ENCODE peak calls at places on chromosomes 13 and 19, in nine cellular contexts. O, K, L, R, X, I, C, M and J are unnamed samples. For H3K36me3, the result is how much of the 10 kb centered on the place peaks cover.

GRCh38 chr19:41587101-41587837 is 11.3 kb downstream of the CEACAM21 start:
- DNase-seq in I (no peak), M (no peak), O (no peak), L (no peak), C (no peak), K (no peak), X (no peak), R (no peak), J (no peak)

GRCh38 chr13:43273362-43273761 is 250.0 kb downstream of the DNAJC15 start:
- DNase-seq in K (no peak), M (no peak), I (no peak), L (no peak), R (no peak), C (no peak), X (no peak), O (peak), J (no peak)

GRCh38 chr13:113970810-113971470 is 2.9 kb downstream of the C13orf46 start:
- DNase-seq in M (peak), I (peak), L (no peak), C (no peak), O (peak), R (peak), X (no peak), K (no peak), J (peak)

GRCh38 chr13:35716186-35716585 is 239.7 kb upstream of the MAB21L1 start:
- DNase-seq in L (no peak), C (no peak), X (no peak), R (no peak), M (no peak), O (peak), I (peak), K (no peak), J (no peak)

GRCh38 chr19:9793051-9793591 is 24.6 kb upstream of the ZNF846 start:
- DNase-seq in X (no peak), M (peak), I (peak), O (peak), L (peak), C (peak), R (peak), K (peak), J (peak)

GRCh38 chr19:29845576-29846176 is 33.9 kb downstream of the CCNE1 start:
- DNase-seq in O (peak), L (no peak), X (peak), I (peak), R (peak), C (peak), K (peak), M (no peak), J (peak)

GRCh38 chr19:55491546-55492360 is 3.5 kb downstream of the SSC5D start:
- DNase-seq in O (no peak), X (no peak), M (no peak), I (peak), R (no peak), K (no peak), C (no peak), L (no peak), J (no peak)

GRCh38 chr13:52949744-52950143 is 78.9 kb upstream of the OLFM4 start:
- DNase-seq in C (no peak), X (no peak), L (no peak), I (no peak), K (no peak), O (no peak), M (no peak), R (no peak), J (no peak)

GRCh38 chr19:3137139-3137538 is 1.3 kb downstream of the GNA15 start:
- DNase-seq in I (no peak), X (no peak), L (no peak), K (no peak), M (no peak), C (peak), O (no peak), R (no peak), J (no peak)

GRCh38 chr13:77868717-77869116 is 49.9 kb downstream of the EDNRB start:
- DNase-seq in C (no peak), R (no peak), X (no peak), O (peak), I (no peak), M (no peak), K (no peak), L (no peak), J (no peak)

GRCh38 chr19:50453243-50453642 is 20.6 kb downstream of the MYBPC2 start:
- DNase-seq in C (no peak), K (no peak), O (no peak), M (no peak), R (no peak), I (no peak), L (no peak), X (no peak), J (no peak)

GRCh38 chr19:50450369-50451222 is 17.9 kb downstream of the MYBPC2 start:
- DNase-seq in O (no peak), M (no peak), L (no peak), X (no peak), I (no peak), R (no peak), C (no peak), K (no peak), J (no peak)

GRCh38 chr19:50447750-50448149 is 15.1 kb downstream of the MYBPC2 start:
- DNase-seq in C (no peak), X (no peak), L (no peak), I (no peak), M (no peak), O (no peak), R (no peak), K (no peak), J (no peak)

GRCh38 chr19:50449236-50449899 is 16.7 kb downstream of the MYBPC2 start:
- DNase-seq in X (no peak), R (no peak), C (no peak), O (no peak), I (no peak), L (no peak), K (no peak), M (no peak), J (no peak)

DNA sequence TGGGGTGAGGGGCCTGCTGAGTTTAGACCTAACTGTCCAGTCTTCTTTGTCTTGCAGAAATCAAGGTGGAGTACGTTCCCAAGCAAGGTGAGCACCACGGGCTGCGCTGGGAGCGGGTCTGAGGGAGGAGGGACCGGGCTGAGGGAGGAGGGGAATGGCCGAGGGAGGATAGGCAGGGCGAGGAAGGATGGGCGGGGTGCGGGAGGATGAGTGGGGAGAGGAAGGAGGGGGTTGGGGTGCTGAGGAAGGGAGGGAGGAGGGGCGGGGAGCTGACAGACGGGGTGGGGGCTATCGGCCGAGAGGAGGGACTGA is 18.5 kb downstream of the MYBPC2 start:
- DNase-seq in X (no peak), L (no peak), O (no peak), R (no peak), C (no peak), M (no peak), K (peak), I (no peak), J (no peak)
- H3K27ac ChIP-seq in X (no peak), L (no peak), O (no peak), R (no peak), C (no peak), M (no peak), K (no peak), I (no peak), J (no peak)

DNA sequence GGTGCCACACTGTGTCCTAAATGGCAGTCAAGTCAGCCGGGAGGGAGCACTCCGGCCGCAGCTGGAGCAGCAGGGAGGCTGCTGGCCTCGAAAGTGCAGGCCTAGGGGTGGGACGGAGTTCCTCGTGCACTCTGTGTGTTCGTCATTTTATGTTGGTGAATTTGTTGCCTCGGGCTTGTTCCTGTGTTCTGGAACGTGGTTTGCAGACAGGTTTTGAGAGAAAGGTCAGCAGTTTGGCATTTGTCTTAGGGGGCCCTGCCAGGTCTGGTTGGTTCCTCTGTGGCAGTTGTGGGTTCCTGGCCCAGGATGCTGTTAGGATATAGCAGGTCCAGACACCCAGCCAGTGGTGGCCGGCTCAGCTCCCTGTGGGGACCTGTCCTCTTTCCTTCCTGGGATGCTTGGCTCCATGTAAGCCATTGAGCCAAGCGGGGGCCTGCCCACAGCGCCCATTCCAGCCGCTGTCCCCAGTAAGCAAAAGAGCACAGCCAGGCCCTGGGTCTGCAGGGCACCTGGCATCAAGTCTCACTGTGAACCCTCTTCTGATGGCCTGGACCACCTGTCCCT is 30.0 kb downstream of the MPHOSPH8 start:
- DNase-seq in R (no peak), X (no peak), I (no peak), M (no peak), L (no peak), K (no peak), C (no peak), O (no peak), J (no peak)
- H3K36me3 ChIP-seq in R (under half), X (under half), I (under half), M (half or more), L (half or more), K (under half), C (half or more), O (half or more), J (half or more)

GRCh38 chr19:47861630-47862029 is 2.6 kb downstream of the TPRX2 start:
- DNase-seq in K (no peak), X (no peak), C (no peak), L (no peak), R (no peak), I (no peak), O (no peak), M (no peak), J (no peak)
- TF ChIP-seq CTCF in K (no peak), X (no peak), C (no peak), L (no peak), R (no peak), I (no peak), O (no peak), M (no peak), J (no peak)

GRCh38 chr19:4866595-4867424 is 657 bp downstream of the PLIN3 start:
- DNase-seq in K (peak), I (peak), M (peak), L (peak), R (peak), O (peak), C (peak), X (peak), J (peak)

GRCh38 chr19:4867534-4868285 is at the start of gene PLIN3:
- DNase-seq in M (peak), I (peak), C (peak), K (peak), O (peak), X (peak), L (peak), R (peak), J (peak)

GRCh38 chr19:4871711-4872110 is 4.2 kb upstream of the PLIN3 start:
- DNase-seq in L (no peak), C (no peak), K (no peak), I (no peak), X (no peak), R (no peak), O (no peak), M (no peak), J (no peak)

GRCh38 chr19:4870025-4870700 is 2.7 kb upstream of the PLIN3 start:
- DNase-seq in R (peak), M (peak), L (no peak), O (peak), I (peak), X (no peak), K (peak), C (peak), J (peak)

GRCh38 chr19:4868286-4868834 is 893 bp upstream of the PLIN3 start:
- DNase-seq in M (no peak), I (no peak), K (no peak), C (no peak), L (no peak), O (no peak), X (no peak), R (no peak), J (no peak)
- H3K27ac ChIP-seq in M (peak), I (no peak), K (no peak), C (peak), L (no peak), O (no peak), X (no peak), R (peak), J (peak)

DNA sequence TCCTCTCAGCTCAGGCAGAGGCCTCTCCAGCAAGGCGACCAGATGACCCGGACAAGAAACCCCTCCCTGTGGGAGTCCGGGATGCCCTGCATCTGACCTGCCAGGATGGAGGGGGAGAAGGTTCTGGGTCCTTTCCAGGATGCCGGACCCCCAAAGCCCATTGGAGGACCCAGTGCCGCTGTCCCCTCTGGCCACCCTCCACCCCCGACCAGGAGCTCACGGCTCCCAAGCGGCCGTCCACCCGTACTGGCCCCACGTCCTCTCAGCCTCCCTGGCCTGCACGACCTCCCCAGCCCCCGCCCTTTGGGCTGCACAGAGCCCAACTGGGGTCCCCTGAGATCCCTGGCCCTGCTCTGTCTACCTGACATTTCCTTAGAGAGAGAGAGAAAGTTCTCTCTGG is 24.0 kb downstream of the BTBD2 start:
- DNase-seq in C (no peak), I (no peak), M (no peak), L (no peak), R (no peak), X (no peak), K (no peak), O (no peak), J (no peak)
- H3K36me3 ChIP-seq in C (half or more), I (under half), M (half or more), L (under half), R (under half), X (under half), K (under half), O (half or more), J (under half)